ENCODE peak calls at places on chromosomes 16 and 17, in eight cellular contexts. F is bronchial epithelial cell, Y is heart right ventricle, J is mesendoderm, U is fibroblast of mammary gland, Q is cardiac fibroblast, Z is AG04450, K is H1. O is an unnamed sample.
A peak's percentile ranks its signal among the peaks of the same experiment; 100 is the strongest.

GRCh38 chr17:83189673-83190385 is 110.4 kb downstream of the METRNL start:
- DNase-seq in F (peak; percentile 5), Y (peak; percentile 41), J (no peak), U (peak; percentile 74), Q (peak; percentile 48), Z (peak; percentile 90), K (peak; percentile 14), O (peak; percentile 82)

GRCh38 chr17:57286372-57287105 is 30.2 kb downstream of the MSI2 start:
- DNase-seq in F (no peak), Y (no peak), J (no peak), U (no peak), Q (no peak), Z (no peak), K (no peak), O (no peak)

GRCh38 chr17:39846205-39846604 is 17.9 kb downstream of the IKZF3 start:
- DNase-seq in F (no peak), Y (no peak), J (no peak), U (no peak), Q (no peak), Z (no peak), K (no peak), O (no peak)

GRCh38 chr16:84043486-84044107 is 1.0 kb upstream of the SLC38A8 start:
- DNase-seq in F (peak; percentile 11), Y (no peak), J (peak; percentile 92), U (peak; percentile 17), Q (no peak), Z (no peak), K (no peak), O (no peak)

GRCh38 chr17:42456223-42457106 is 2.2 kb upstream of the ATP6V0A1 start:
- DNase-seq in F (peak; percentile 78), Y (no peak), J (no peak), U (peak; percentile 85), Q (peak; percentile 90), Z (no peak), K (no peak), O (no peak)

GRCh38 chr17:19741832-19742457 is 6.2 kb downstream of the ALDH3A1 start:
- DNase-seq in F (no peak), Y (no peak), J (no peak), U (no peak), Q (no peak), Z (no peak), K (no peak), O (no peak)

GRCh38 chr16:6066601-6067000 is 969.0 kb upstream of the EEF2KMT start:
- DNase-seq in F (no peak), Y (no peak), J (no peak), U (no peak), Q (no peak), Z (no peak), K (no peak), O (no peak)

GRCh38 chr16:2497116-2497630 is 16.6 kb upstream of the ATP6V0C start:
- DNase-seq in F (no peak), Y (peak; percentile 87), J (no peak), U (peak; percentile 33), Q (peak; percentile 54), Z (no peak), K (no peak), O (no peak)

GRCh38 chr16:81901483-81901882 is 109.8 kb downstream of the SDR42E1 start:
- DNase-seq in F (peak; percentile 84), Y (no peak), J (no peak), U (no peak), Q (no peak), Z (no peak), K (no peak), O (no peak)

GRCh38 chr17:7015587-7016020 is 3.2 kb downstream of the RNASEK start:
- DNase-seq in F (no peak), Y (no peak), J (no peak), U (no peak), Q (no peak), Z (no peak), K (no peak), O (no peak)
- H3K4me3 ChIP-seq in F (peak overlapping the region; percentile 98), Y (peak overlapping the region; percentile 91), J (no peak overlapping the region), U (peak overlapping the region; percentile 74), Q (peak overlapping the region; percentile 59), Z (peak overlapping the region; percentile 83), K (peak overlapping the region; percentile 77), O (peak overlapping the region; percentile 68)

GRCh38 chr17:76685846-76686245 is 24.9 kb downstream of the MXRA7 start:
- DNase-seq in F (no peak), Y (peak; percentile 53), J (no peak), U (no peak), Q (no peak), Z (no peak), K (no peak), O (no peak)
- H3K4me3 ChIP-seq in F (no peak overlapping the region), Y (no peak overlapping the region), J (no peak overlapping the region), U (no peak overlapping the region), Q (no peak overlapping the region), Z (no peak overlapping the region), K (no peak overlapping the region), O (no peak overlapping the region)

DNA sequence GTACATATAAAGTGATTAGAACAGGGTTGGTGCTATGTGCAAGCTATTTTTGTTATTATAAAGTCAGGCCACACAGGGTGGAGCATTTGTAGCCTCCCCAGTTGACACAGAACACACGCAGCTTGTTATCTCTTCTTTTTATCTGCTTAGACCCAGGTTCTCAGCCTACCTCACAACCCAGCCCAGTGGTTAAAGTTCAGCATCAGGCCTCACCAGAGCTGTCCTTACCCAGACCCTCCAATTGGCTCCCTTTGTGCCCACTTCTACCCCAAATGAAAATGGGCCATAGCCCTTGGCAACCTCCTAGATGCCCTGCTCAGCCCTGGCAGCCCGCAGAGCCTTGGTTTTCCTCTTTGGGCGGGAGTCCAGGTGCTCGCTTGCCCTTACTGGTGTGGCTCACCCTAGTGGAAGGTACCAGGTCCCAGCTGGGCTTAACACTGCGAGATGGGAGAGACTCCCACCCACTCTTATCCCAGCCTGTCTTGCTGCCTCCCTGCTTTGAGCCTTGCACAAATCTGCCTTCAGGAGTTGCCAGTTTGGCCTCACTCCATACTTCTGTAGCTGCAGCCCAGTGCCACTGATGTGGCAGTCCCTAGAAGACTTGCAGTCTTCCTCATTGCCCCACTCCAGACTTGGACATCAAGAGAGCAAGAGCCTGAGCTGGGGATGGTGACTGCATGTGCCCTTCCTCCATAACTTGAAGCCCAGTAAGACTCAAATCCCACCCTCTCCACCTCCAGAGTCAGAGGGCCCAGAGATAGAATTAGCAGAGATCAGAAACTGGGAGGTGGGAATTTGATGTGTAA is 1.2 kb upstream of the PIGS start:
- DNase-seq in F (no peak), Y (peak; percentile 20), J (no peak), U (no peak), Q (no peak), Z (no peak), K (no peak), O (no peak)
- H3K4me3 ChIP-seq in F (no peak overlapping the region), Y (peak overlapping the region; percentile 99), J (no peak overlapping the region), U (no peak overlapping the region), Q (no peak overlapping the region), Z (no peak overlapping the region), K (no peak overlapping the region), O (no peak overlapping the region)

DNA sequence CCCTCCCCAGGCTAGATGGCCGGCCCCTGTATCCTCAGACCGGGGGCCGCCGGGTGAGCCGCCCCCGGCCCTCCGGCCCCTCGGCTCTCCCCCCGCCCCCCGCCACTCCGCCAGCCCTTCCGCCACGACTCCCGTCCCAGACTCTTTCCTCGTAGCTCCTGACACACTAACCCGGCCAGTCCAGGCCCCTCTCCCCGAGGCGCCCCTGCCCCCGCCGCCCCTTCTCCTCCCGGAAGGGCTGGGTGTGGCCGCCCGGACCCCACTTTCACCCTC is 5.6 kb upstream of the TLCD2 start:
- DNase-seq in F (no peak), Y (no peak), J (no peak), U (no peak), Q (no peak), Z (no peak), K (no peak), O (peak; percentile 87)
- H3K4me3 ChIP-seq in F (peak overlapping the region; percentile 87), Y (peak overlapping the region; percentile 99), J (peak overlapping the region; percentile 89), U (peak overlapping the region; percentile 83), Q (peak overlapping the region; percentile 93), Z (peak overlapping the region; percentile 92), K (peak overlapping the region; percentile 68), O (peak overlapping the region; percentile 100)

GRCh38 chr17:75489511-75489955 is 25.8 kb downstream of the CASKIN2 start:
- DNase-seq in F (no peak), Y (no peak), J (no peak), U (no peak), Q (no peak), Z (no peak), K (no peak), O (no peak)
- H3K4me3 ChIP-seq in F (no peak overlapping the region), Y (no peak overlapping the region), J (no peak overlapping the region), U (no peak overlapping the region), Q (no peak overlapping the region), Z (no peak overlapping the region), K (no peak overlapping the region), O (no peak overlapping the region)

GRCh38 chr17:4499431-4500187 is 928 bp downstream of the SPNS2 start:
- DNase-seq in F (no peak), Y (peak; percentile 42), J (no peak), U (no peak), Q (no peak), Z (no peak), K (peak; percentile 75), O (no peak)

GRCh38 chr17:4501295-4501949 is 2.7 kb downstream of the SPNS2 start:
- DNase-seq in F (no peak), Y (no peak), J (no peak), U (no peak), Q (no peak), Z (no peak), K (no peak), O (no peak)

GRCh38 chr17:4500188-4500565 is 1.5 kb downstream of the SPNS2 start:
- DNase-seq in F (no peak), Y (no peak), J (no peak), U (no peak), Q (no peak), Z (no peak), K (no peak), O (no peak)

GRCh38 chr17:4497101-4497824 is 1.4 kb upstream of the SPNS2 start:
- DNase-seq in F (peak; percentile 35), Y (no peak), J (no peak), U (peak; percentile 10), Q (no peak), Z (no peak), K (no peak), O (no peak)

GRCh38 chr17:4498461-4499397 is at the start of gene SPNS2:
- DNase-seq in F (no peak), Y (peak; percentile 77), J (peak; percentile 58), U (peak; percentile 16), Q (peak; percentile 42), Z (no peak), K (peak; percentile 85), O (no peak)
- H3K4me3 ChIP-seq in F (peak within 1 kb of the TSS; percentile 7), Y (peak within 1 kb of the TSS; percentile 67), J (no peak within 1 kb of the TSS), U (no peak within 1 kb of the TSS), Q (peak within 1 kb of the TSS; percentile 13), Z (no peak within 1 kb of the TSS), K (peak within 1 kb of the TSS; percentile 48), O (peak within 1 kb of the TSS; percentile 49)

GRCh38 chr17:27323538-27324212 is 29.8 kb downstream of the WSB1 start:
- DNase-seq in F (peak; percentile 81), Y (peak; percentile 84), J (peak; percentile 66), U (peak; percentile 78), Q (peak; percentile 94), Z (no peak), K (peak; percentile 53), O (no peak)
- H3K4me3 ChIP-seq in F (no peak overlapping the region), Y (no peak overlapping the region), J (no peak overlapping the region), U (no peak overlapping the region), Q (no peak overlapping the region), Z (no peak overlapping the region), K (no peak overlapping the region), O (no peak overlapping the region)